ENCODE peak calls at places on chromosomes 5 and 9, in seven cellular contexts. V is hepatic stellate cell, T is hepatocyte, I is heart left ventricle, M is COR-L47, H is smooth muscle cell of the brain vasculature, X is AG08395. P is an unnamed sample.

GRCh38 chr5:6448622-6449464 is at the start of gene UBE2QL1:
- DNase-seq in V (no peak), T (peak; percentile 30), I (no peak), M (peak; percentile 48), H (no peak), X (no peak), P (peak; percentile 21)

GRCh38 chr5:123283031-123283430 is 140.2 kb downstream of the CEP120 start:
- DNase-seq in V (no peak), T (peak; percentile 15), I (no peak), M (no peak), H (no peak), X (no peak), P (no peak)

GRCh38 chr9:112180387-112180881 is 5.3 kb upstream of the SUSD1 start:
- DNase-seq in V (no peak), T (peak; percentile 23), I (no peak), M (no peak), H (no peak), X (peak; percentile 36), P (no peak)

GRCh38 chr5:102388235-102388634 is 92.2 kb upstream of the SLCO4C1 start:
- DNase-seq in V (no peak), T (no peak), I (no peak), M (no peak), H (no peak), X (no peak), P (no peak)

GRCh38 chr5:114789773-114790402 is 379.8 kb downstream of the TRIM36 start:
- DNase-seq in V (no peak), T (peak; percentile 67), I (no peak), M (peak; percentile 30), H (no peak), X (no peak), P (peak; percentile 1)

GRCh38 chr5:131521252-131521651 is 113.8 kb downstream of the RAPGEF6 start:
- DNase-seq in V (no peak), T (no peak), I (no peak), M (no peak), H (no peak), X (no peak), P (peak; percentile 63)

GRCh38 chr5:118553662-118554061 is 434.7 kb downstream of the DTWD2 start:
- DNase-seq in V (no peak), T (no peak), I (peak; percentile 76), M (no peak), H (peak; percentile 39), X (peak; percentile 92), P (peak; percentile 32)

GRCh38 chr5:139468421-139468931 is 2.3 kb upstream of the SMIM33 start:
- DNase-seq in V (no peak), T (no peak), I (no peak), M (no peak), H (no peak), X (no peak), P (no peak)

GRCh38 chr9:125812403-125812802 is 65.2 kb downstream of the PBX3 start:
- DNase-seq in V (no peak), T (no peak), I (no peak), M (no peak), H (no peak), X (no peak), P (no peak)

GRCh38 chr9:80285325-80285724 is 713.6 kb downstream of the TLE4 start:
- DNase-seq in V (peak; percentile 4), T (peak; percentile 11), I (no peak), M (peak; percentile 1), H (peak; percentile 23), X (peak; percentile 3), P (no peak)

GRCh38 chr5:163506726-163507125 is 1.3 kb downstream of the MAT2B start:
- DNase-seq in V (peak; percentile 37), T (peak; percentile 30), I (no peak), M (no peak), H (no peak), X (peak; percentile 41), P (peak; percentile 16)

GRCh38 chr5:125012727-125013451 is 266.4 kb upstream of the ZNF608 start:
- DNase-seq in V (no peak), T (peak; percentile 13), I (peak; percentile 30), M (no peak), H (no peak), X (no peak), P (peak; percentile 38)

GRCh38 chr9:114093761-114094505 is 5.2 kb downstream of the KIF12 start:
- DNase-seq in V (no peak), T (no peak), I (no peak), M (no peak), H (no peak), X (no peak), P (no peak)

GRCh38 chr5:177366528-177367322 is 9.0 kb downstream of the RGS14 start:
- DNase-seq in V (peak; percentile 98), T (peak; percentile 97), I (peak; percentile 92), M (no peak), H (peak; percentile 63), X (peak; percentile 97), P (peak; percentile 62)

GRCh38 chr9:111975709-111976108 is 79.1 kb downstream of the UGCG start:
- DNase-seq in V (no peak), T (peak; percentile 45), I (peak; percentile 46), M (peak; percentile 25), H (no peak), X (no peak), P (no peak)

GRCh38 chr5:99317136-99317535 is 388.3 kb upstream of the CHD1 start:
- DNase-seq in V (no peak), T (no peak), I (no peak), M (no peak), H (no peak), X (no peak), P (no peak)

GRCh38 chr5:32850792-32851191 is 139.7 kb downstream of the NPR3 start:
- DNase-seq in V (no peak), T (no peak), I (no peak), M (no peak), H (no peak), X (no peak), P (no peak)

GRCh38 chr9:108423493-108423892 is 432.3 kb downstream of the ACTL7B start:
- DNase-seq in V (no peak), T (no peak), I (no peak), M (no peak), H (no peak), X (no peak), P (no peak)

GRCh38 chr9:79817469-79818004 is 245.8 kb downstream of the TLE4 start:
- DNase-seq in V (no peak), T (no peak), I (peak; percentile 29), M (no peak), H (no peak), X (no peak), P (no peak)

GRCh38 chr9:131851414-131851813 is 111.5 kb upstream of the RAPGEF1 start:
- DNase-seq in V (no peak), T (no peak), I (no peak), M (no peak), H (no peak), X (no peak), P (no peak)

GRCh38 chr5:112737472-112738179 is at the start of gene APC:
- DNase-seq in V (peak; percentile 90), T (peak; percentile 89), I (peak; percentile 96), M (peak; percentile 88), H (peak; percentile 57), X (peak; percentile 95), P (peak; percentile 57)

GRCh38 chr5:174736351-174736721 is 12.0 kb downstream of the MSX2 start:
- DNase-seq in V (no peak), T (peak; percentile 61), I (no peak), M (no peak), H (no peak), X (peak; percentile 70), P (no peak)

GRCh38 chr5:131262953-131263541 is 806 bp upstream of the CDC42SE2 start:
- DNase-seq in V (no peak), T (no peak), I (no peak), M (no peak), H (no peak), X (no peak), P (no peak)

GRCh38 chr9:3553076-3553765 is 27.4 kb upstream of the RFX3 start:
- DNase-seq in V (no peak), T (no peak), I (no peak), M (peak; percentile 22), H (no peak), X (no peak), P (no peak)

GRCh38 chr5:87526131-87526530 is 113.4 kb upstream of the CCNH start:
- DNase-seq in V (no peak), T (no peak), I (no peak), M (no peak), H (no peak), X (no peak), P (no peak)

GRCh38 chr5:146947181-146947941 is 68.8 kb upstream of the PPP2R2B start:
- DNase-seq in V (no peak), T (peak; percentile 37), I (no peak), M (peak; percentile 34), H (no peak), X (no peak), P (peak; percentile 8)

GRCh38 chr5:42807722-42808447 is 3.8 kb downstream of the SELENOP start:
- DNase-seq in V (no peak), T (peak; percentile 46), I (no peak), M (no peak), H (no peak), X (no peak), P (no peak)

P was measured in foreskin keratinocyte.